ENCODE peak calls at places on chromosomes 7 and 10, in six cellular contexts. U, K, H, T, A and F are unnamed samples.

GRCh38 chr10:24374134-24374915 is 165.4 kb downstream of the KIAA1217 start:
- DNase-seq in U (no peak), K (no peak), H (peak), T (no peak), A (no peak), F (no peak)

GRCh38 chr7:34530211-34530610 is 127.8 kb upstream of the NPSR1 start:
- DNase-seq in U (no peak), K (no peak), H (no peak), T (no peak), A (no peak), F (no peak)

GRCh38 chr7:52119537-52119936 is 802.9 kb upstream of the COBL start:
- DNase-seq in U (no peak), K (no peak), H (no peak), T (no peak), A (no peak), F (no peak)

GRCh38 chr10:5461914-5462840 is 37.2 kb downstream of the CALML5 start:
- DNase-seq in U (no peak), K (no peak), H (peak), T (no peak), A (no peak), F (peak)

GRCh38 chr10:49117366-49117905 is 2.1 kb upstream of the VSTM4 start:
- DNase-seq in U (no peak), K (no peak), H (no peak), T (no peak), A (no peak), F (no peak)

GRCh38 chr7:18473119-18473518 is 22.4 kb upstream of the HDAC9 start:
- DNase-seq in U (no peak), K (no peak), H (no peak), T (no peak), A (no peak), F (no peak)

GRCh38 chr7:29573594-29573993 is 10.0 kb downstream of the PRR15 start:
- DNase-seq in U (no peak), K (no peak), H (no peak), T (no peak), A (no peak), F (no peak)

GRCh38 chr10:62911210-62911963 is 95.2 kb upstream of the EGR2 start:
- DNase-seq in U (no peak), K (no peak), H (no peak), T (no peak), A (no peak), F (no peak)

GRCh38 chr7:347644-348479 is 57.9 kb downstream of the FOXL3 start:
- DNase-seq in U (no peak), K (no peak), H (no peak), T (no peak), A (no peak), F (no peak)

GRCh38 chr7:70193514-70193913 is 595.2 kb downstream of the AUTS2 start:
- DNase-seq in U (no peak), K (peak), H (peak), T (no peak), A (no peak), F (no peak)

GRCh38 chr7:90945104-90945752 is 319.0 kb upstream of the FZD1 start:
- DNase-seq in U (no peak), K (no peak), H (peak), T (no peak), A (no peak), F (no peak)

GRCh38 chr7:98354511-98355249 is 46.2 kb downstream of the BAIAP2L1 start:
- DNase-seq in U (peak), K (no peak), H (peak), T (no peak), A (no peak), F (peak)

GRCh38 chr10:110212119-110213006 is 5.0 kb downstream of the MXI1 start:
- DNase-seq in U (peak), K (no peak), H (no peak), T (no peak), A (peak), F (peak)

GRCh38 chr10:131750973-131751826 is 149.6 kb upstream of the PPP2R2D start:
- DNase-seq in U (no peak), K (no peak), H (no peak), T (no peak), A (no peak), F (no peak)

GRCh38 chr7:79176859-79177477 is 276.5 kb downstream of the MAGI2 start:
- DNase-seq in U (no peak), K (peak), H (peak), T (no peak), A (no peak), F (no peak)

GRCh38 chr7:13144622-13145021 is 457.2 kb downstream of the ARL4A start:
- DNase-seq in U (no peak), K (no peak), H (no peak), T (no peak), A (no peak), F (no peak)

GRCh38 chr7:116173051-116174028 is 37.0 kb upstream of the TES start:
- DNase-seq in U (no peak), K (peak), H (peak), T (no peak), A (no peak), F (no peak)

GRCh38 chr10:132489053-132489703 is 48.4 kb upstream of the INPP5A start:
- DNase-seq in U (no peak), K (no peak), H (peak), T (peak), A (no peak), F (no peak)